ENCODE peak calls at places on chromosomes 3 and 15, in four cellular contexts. U is tibial artery, V is PC-3, A is uterus. L is an unnamed sample.

GRCh38 chr3:134406331-134407246 is 32.3 kb upstream of the AMOTL2 start:
- DNase-seq in A (no peak), V (no peak), U (no peak), L (peak)

GRCh38 chr3:120425877-120426276 is 24.9 kb downstream of the FSTL1 start:
- DNase-seq in A (peak), U (peak), V (no peak), L (peak)

GRCh38 chr3:146968204-146968651 is 363.1 kb upstream of the PLSCR5 start:
- DNase-seq in A (no peak), U (no peak), V (peak), L (no peak)

GRCh38 chr3:133408961-133409360 is 9.1 kb downstream of the BFSP2 start:
- DNase-seq in A (no peak), U (no peak), V (no peak), L (no peak)

GRCh38 chr3:197600796-197601565 is 45.2 kb upstream of the BDH1 start:
- DNase-seq in V (no peak), A (no peak), U (no peak), L (peak)

GRCh38 chr3:2810723-2811122 is 299.5 kb downstream of the IL5RA start:
- DNase-seq in U (no peak), A (no peak), V (peak), L (no peak)

GRCh38 chr3:27326211-27326948 is 42.8 kb downstream of the NEK10 start:
- DNase-seq in U (no peak), A (peak), V (peak), L (no peak)

GRCh38 chr15:28878209-28878608 is 7.6 kb upstream of the APBA2 start:
- DNase-seq in A (no peak), V (no peak), U (no peak), L (no peak)

GRCh38 chr3:136835079-136835816 is 16.3 kb downstream of the SLC35G2 start:
- DNase-seq in U (no peak), A (no peak), V (no peak), L (no peak)

GRCh38 chr15:77538011-77538410 is 94.7 kb downstream of the LINGO1 start:
- DNase-seq in V (no peak), U (peak), A (no peak), L (no peak)

GRCh38 chr15:54099010-54099409 is 120.8 kb downstream of the UNC13C start:
- DNase-seq in V (no peak), U (no peak), A (no peak), L (no peak)

GRCh38 chr3:99929409-99930139 is 111.9 kb downstream of the CMSS1 start:
- DNase-seq in A (peak), V (peak), U (no peak), L (peak)

GRCh38 chr15:89792106-89792805 is 16.1 kb downstream of the MESP2 start:
- DNase-seq in U (no peak), V (no peak), A (no peak), L (no peak)

GRCh38 chr3:187889601-187890404 is 144.5 kb upstream of the BCL6 start:
- DNase-seq in U (no peak), V (no peak), A (peak), L (no peak)

GRCh38 chr15:82750831-82751181 is 41.1 kb upstream of the AP3B2 start:
- DNase-seq in V (no peak), U (no peak), A (no peak), L (no peak)

DNA sequence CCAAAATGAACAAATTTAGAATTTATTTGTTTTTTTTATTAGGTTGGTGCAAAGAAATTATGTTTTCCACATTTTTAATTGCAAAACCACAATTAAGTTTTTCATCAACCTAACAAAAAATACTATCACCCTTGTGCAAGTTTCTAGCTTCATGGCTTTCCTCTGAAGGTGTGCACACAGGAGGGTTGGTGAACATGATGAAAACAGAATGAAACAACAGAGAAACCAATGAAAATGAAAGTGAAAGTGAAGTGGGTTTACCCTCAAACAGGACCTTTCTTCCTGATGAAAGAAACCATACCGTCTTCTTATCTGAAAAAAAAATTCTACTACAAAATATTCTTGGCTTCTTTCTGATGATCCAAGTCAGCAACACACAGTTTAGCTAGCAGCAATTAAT is 71.9 kb upstream of the FEZF2 start:
- DNase-seq in A (no peak), V (no peak), U (no peak), L (no peak)
- H3K4me3 ChIP-seq in A (no peak), V (peak), U (no peak), L (no peak)

GRCh38 chr3:71069797-71070196 is 513.7 kb downstream of the FOXP1 start:
- DNase-seq in U (peak), A (peak), V (peak), L (peak)

GRCh38 chr3:71074416-71074815 is 509.1 kb downstream of the FOXP1 start:
- DNase-seq in A (no peak), U (no peak), V (peak), L (no peak)

GRCh38 chr3:71067977-71068376 is 515.6 kb downstream of the FOXP1 start:
- DNase-seq in U (no peak), V (no peak), A (no peak), L (no peak)

GRCh38 chr3:71072288-71072687 is 511.2 kb downstream of the FOXP1 start:
- DNase-seq in V (no peak), U (no peak), A (no peak), L (no peak)

GRCh38 chr3:71070497-71071465 is 512.7 kb downstream of the FOXP1 start:
- DNase-seq in V (no peak), U (no peak), A (no peak), L (no peak)
- H3K4me3 ChIP-seq in V (no peak), U (peak), A (no peak), L (no peak)

GRCh38 chr3:12515631-12516030 is 29.7 kb downstream of the MKRN2OS start:
- DNase-seq in U (no peak), A (no peak), V (no peak), L (no peak)

GRCh38 chr3:12516873-12517272 is 28.4 kb downstream of the MKRN2OS start:
- DNase-seq in U (no peak), A (no peak), V (no peak), L (no peak)

GRCh38 chr3:12518266-12519028 is 26.9 kb downstream of the MKRN2OS start:
- DNase-seq in A (no peak), U (no peak), V (no peak), L (no peak)

GRCh38 chr3:12522721-12523120 is 22.6 kb downstream of the MKRN2OS start:
- DNase-seq in V (no peak), A (no peak), U (no peak), L (no peak)

GRCh38 chr3:12521010-12521409 is 24.3 kb downstream of the MKRN2OS start:
- DNase-seq in V (no peak), A (no peak), U (no peak), L (no peak)
- H3K4me3 ChIP-seq in V (no peak), A (no peak), U (no peak), L (no peak)

DNA sequence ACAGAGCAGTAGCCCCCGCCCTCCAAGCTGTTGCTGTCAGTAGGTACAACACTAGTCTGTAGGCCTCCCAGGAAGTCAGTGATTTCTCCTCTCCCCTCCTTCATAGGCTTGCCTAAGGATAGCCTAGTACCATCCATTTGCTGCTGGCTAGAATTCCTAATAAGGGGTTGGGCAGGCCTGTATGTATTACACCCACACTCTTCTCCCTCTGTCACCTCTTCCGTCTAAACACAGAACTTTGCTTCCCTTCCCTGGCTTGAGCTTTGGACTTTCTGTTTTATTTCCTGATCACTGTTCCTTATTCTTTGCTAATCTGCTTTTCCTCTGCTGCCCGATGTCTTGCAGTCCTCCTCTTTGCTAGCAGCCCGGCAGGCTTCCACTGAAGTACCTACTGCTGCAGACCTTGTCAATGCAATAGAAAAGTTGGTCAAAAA is 93.4 kb upstream of the UMPS start:
- DNase-seq in U (no peak), A (no peak), V (no peak), L (no peak)
- H3K4me3 ChIP-seq in U (no peak), A (no peak), V (no peak), L (no peak)

GRCh38 chr3:184380627-184381260 is 890 bp downstream of the CHRD start:
- DNase-seq in A (peak), V (no peak), U (no peak), L (no peak)
- H3K4me3 ChIP-seq in A (peak), V (peak), U (peak), L (peak)

DNA sequence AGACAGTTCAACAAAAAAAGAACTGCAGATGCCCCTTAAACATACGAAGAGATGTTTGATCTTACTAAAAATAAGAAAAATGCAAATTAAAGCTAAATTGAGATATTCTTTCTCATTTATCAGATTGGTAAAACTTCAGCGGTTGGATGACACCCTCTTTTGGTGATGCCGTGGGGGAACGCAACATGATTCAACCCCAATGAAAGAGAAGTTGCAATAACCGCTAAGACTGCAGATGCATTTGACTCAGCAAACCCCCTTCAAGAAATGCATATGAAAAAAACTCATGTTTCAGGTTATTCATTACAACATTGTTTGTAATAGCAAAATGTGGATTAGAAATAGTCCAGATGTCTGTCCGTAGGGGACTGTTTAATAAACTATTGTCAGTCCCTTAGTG is 3.6 kb downstream of the KLHL6 start:
- DNase-seq in U (no peak), V (no peak), A (no peak), L (no peak)
- H3K4me3 ChIP-seq in U (no peak), V (no peak), A (no peak), L (no peak)

GRCh38 chr3:111392911-111393351 is 149.1 kb upstream of the CD96 start:
- DNase-seq in V (peak), A (no peak), U (no peak), L (no peak)
- H3K4me3 ChIP-seq in V (no peak), A (no peak), U (no peak), L (no peak)

L was measured in lower leg skin.